ENCODE peak calls at places on chromosomes 4 and X, in six cellular contexts. U is mesenchymal stem cell, V is H9, M is IMR-90, A is trophoblast cell, P is neuronal stem cell. K is an unnamed sample.

GRCh38 chr4:11904117-11904535 is 475.4 kb upstream of the HS3ST1 start:
- DNase-seq in U (no peak), A (no peak), M (no peak), P (no peak), V (no peak), K (no peak)

GRCh38 chr4:31107362-31107761 is 387.2 kb downstream of the PCDH7 start:
- DNase-seq in M (peak; percentile 57), A (no peak), P (no peak), V (no peak), U (peak; percentile 42), K (no peak)

GRCh38 chrX:140701480-140701879 is 8.1 kb upstream of the LINC00632 start:
- DNase-seq in P (no peak), M (peak; percentile 37), V (no peak), A (peak; percentile 6), U (peak; percentile 48), K (no peak)

GRCh38 chr4:101160792-101161592 is 186.3 kb downstream of the PPP3CA start:
- DNase-seq in A (no peak), V (no peak), M (no peak), P (no peak), U (no peak), K (no peak)

GRCh38 chrX:5080812-5081211 is 1147.9 kb downstream of the NLGN4X start:
- DNase-seq in U (no peak), V (no peak), M (no peak), A (no peak), P (no peak), K (no peak)

GRCh38 chr4:35614120-35614519 is 630.2 kb downstream of the ARAP2 start:
- DNase-seq in A (no peak), U (no peak), V (no peak), P (no peak), M (no peak), K (no peak)

GRCh38 chr4:135371137-135371536 is 1169.5 kb upstream of the PABPC4L start:
- DNase-seq in V (peak; percentile 50), M (no peak), A (peak; percentile 7), P (no peak), U (no peak), K (peak; percentile 58)

GRCh38 chrX:40272786-40273185 is 175.0 kb upstream of the BCOR start:
- DNase-seq in U (no peak), P (no peak), V (no peak), M (no peak), A (no peak), K (no peak)

GRCh38 chr4:152972821-152973613 is 36.9 kb downstream of the FHDC1 start:
- DNase-seq in M (peak; percentile 92), U (peak; percentile 45), P (no peak), A (peak; percentile 63), V (peak; percentile 16), K (no peak)

GRCh38 chr4:38774181-38774580 is 8.6 kb downstream of the TLR10 start:
- DNase-seq in A (no peak), U (no peak), V (no peak), M (no peak), P (no peak), K (no peak)

GRCh38 chrX:71439420-71439819 is 73.3 kb downstream of the TAF1 start:
- DNase-seq in V (no peak), A (no peak), P (no peak), M (no peak), U (no peak), K (no peak)

GRCh38 chr4:17385403-17385802 is 126.5 kb downstream of the QDPR start:
- DNase-seq in A (peak; percentile 21), M (peak; percentile 50), V (no peak), U (peak; percentile 75), P (no peak), K (no peak)

GRCh38 chrX:39894626-39895025 is 203.1 kb downstream of the BCOR start:
- DNase-seq in A (no peak), P (no peak), V (no peak), U (no peak), M (no peak), K (no peak)

GRCh38 chrX:14927391-14927790 is 54.2 kb downstream of the MOSPD2 start:
- DNase-seq in M (peak; percentile 58), P (no peak), A (no peak), U (peak; percentile 66), V (no peak), K (no peak)

GRCh38 chrX:103773445-103773844 is 3.2 kb upstream of the PLP1 start:
- DNase-seq in A (no peak), P (no peak), M (no peak), U (no peak), V (peak; percentile 9), K (no peak)

GRCh38 chr4:179624768-179625181 is 2182.5 kb upstream of the AGA start:
- DNase-seq in A (no peak), V (peak; percentile 31), M (peak; percentile 89), U (peak; percentile 88), P (no peak), K (no peak)

GRCh38 chrX:42902513-42902912 is 124.5 kb upstream of the PPP1R2C start:
- DNase-seq in V (no peak), A (no peak), P (no peak), U (no peak), M (no peak), K (no peak)

GRCh38 chr4:159142254-159142653 is 39.4 kb downstream of the RAPGEF2 start:
- DNase-seq in A (no peak), P (no peak), U (no peak), V (no peak), M (peak; percentile 64), K (no peak)

GRCh38 chr4:167168611-167169010 is 65.7 kb downstream of the SPOCK3 start:
- DNase-seq in P (no peak), U (no peak), M (no peak), V (no peak), A (no peak), K (no peak)

GRCh38 chr4:24892778-24893177 is 20.1 kb downstream of the CCDC149 start:
- DNase-seq in V (no peak), U (no peak), A (no peak), P (no peak), M (no peak), K (no peak)

GRCh38 chr4:82372502-82372873 is 1.3 kb downstream of the HNRNPD start:
- DNase-seq in U (peak; percentile 45), P (no peak), M (peak; percentile 22), A (peak; percentile 30), V (no peak), K (no peak)

GRCh38 chrX:149040873-149041535 is 464.1 kb downstream of the IDS start:
- DNase-seq in M (no peak), V (no peak), U (no peak), A (no peak), P (no peak), K (no peak)

GRCh38 chr4:148052448-148052847 is 320.6 kb downstream of the ARHGAP10 start:
- DNase-seq in U (peak; percentile 43), P (no peak), M (peak; percentile 42), V (no peak), A (no peak), K (no peak)

GRCh38 chr4:156945532-156945931 is 26.1 kb downstream of the PDGFC start:
- DNase-seq in U (peak; percentile 60), A (no peak), M (no peak), P (no peak), V (no peak), K (no peak)

GRCh38 chrX:149504226-149504914 is 736 bp downstream of the IDS start:
- DNase-seq in U (peak; percentile 46), V (peak; percentile 69), A (peak; percentile 50), P (no peak), M (no peak), K (no peak)

GRCh38 chr4:25908491-25908901 is 5.5 kb upstream of the SMIM20 start:
- DNase-seq in U (peak; percentile 94), A (peak; percentile 7), M (peak; percentile 99), V (no peak), P (no peak), K (no peak)

GRCh38 chr4:161320377-161320776 is 843.4 kb downstream of the FSTL5 start:
- DNase-seq in M (no peak), P (peak; percentile 14), U (peak; percentile 13), A (peak; percentile 54), V (peak; percentile 55), K (peak; percentile 9)

GRCh38 chrX:77160301-77160700 is 286.9 kb upstream of the FGF16 start:
- DNase-seq in P (no peak), A (no peak), U (no peak), M (no peak), V (peak; percentile 65), K (peak; percentile 7)

GRCh38 chrX:154348114-154348531 is 26.3 kb downstream of the FLNA start:
- DNase-seq in P (no peak), M (no peak), A (no peak), V (no peak), U (no peak), K (no peak)

GRCh38 chr4:169925678-169926077 is 100.5 kb downstream of the MFAP3L start:
- DNase-seq in A (no peak), V (no peak), P (no peak), M (no peak), U (no peak), K (no peak)
- H3K18ac ChIP-seq in A (no peak overlapping the region), V (no peak overlapping the region), P (no peak overlapping the region), M (no peak overlapping the region), U (no peak overlapping the region), K (no peak overlapping the region)

DNA sequence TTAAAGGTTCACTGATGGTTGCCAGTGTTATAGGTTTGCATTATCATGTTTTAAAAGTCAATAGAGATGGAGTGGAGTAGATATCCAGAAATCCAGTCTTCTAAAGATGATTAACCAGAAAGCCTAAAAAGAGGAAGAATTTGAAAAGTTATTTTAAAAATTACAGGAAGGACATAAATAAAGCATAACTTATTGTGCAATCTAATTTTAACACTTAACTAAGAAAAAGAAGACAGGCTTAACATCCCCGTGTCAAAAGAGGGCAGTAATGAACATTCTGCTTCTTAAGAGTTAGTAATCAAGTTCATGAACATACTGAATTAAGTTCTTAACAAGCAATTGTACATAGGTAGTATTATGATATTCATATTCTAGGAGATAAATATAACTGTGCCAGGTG is 39.3 kb downstream of the ELF2 start:
- DNase-seq in M (no peak), V (no peak), A (no peak), P (no peak), U (no peak), K (no peak)
- H4K91ac ChIP-seq in M (no peak overlapping the region), V (no peak overlapping the region), A (no peak overlapping the region), P (no peak overlapping the region), U (no peak overlapping the region), K (no peak overlapping the region)

DNA sequence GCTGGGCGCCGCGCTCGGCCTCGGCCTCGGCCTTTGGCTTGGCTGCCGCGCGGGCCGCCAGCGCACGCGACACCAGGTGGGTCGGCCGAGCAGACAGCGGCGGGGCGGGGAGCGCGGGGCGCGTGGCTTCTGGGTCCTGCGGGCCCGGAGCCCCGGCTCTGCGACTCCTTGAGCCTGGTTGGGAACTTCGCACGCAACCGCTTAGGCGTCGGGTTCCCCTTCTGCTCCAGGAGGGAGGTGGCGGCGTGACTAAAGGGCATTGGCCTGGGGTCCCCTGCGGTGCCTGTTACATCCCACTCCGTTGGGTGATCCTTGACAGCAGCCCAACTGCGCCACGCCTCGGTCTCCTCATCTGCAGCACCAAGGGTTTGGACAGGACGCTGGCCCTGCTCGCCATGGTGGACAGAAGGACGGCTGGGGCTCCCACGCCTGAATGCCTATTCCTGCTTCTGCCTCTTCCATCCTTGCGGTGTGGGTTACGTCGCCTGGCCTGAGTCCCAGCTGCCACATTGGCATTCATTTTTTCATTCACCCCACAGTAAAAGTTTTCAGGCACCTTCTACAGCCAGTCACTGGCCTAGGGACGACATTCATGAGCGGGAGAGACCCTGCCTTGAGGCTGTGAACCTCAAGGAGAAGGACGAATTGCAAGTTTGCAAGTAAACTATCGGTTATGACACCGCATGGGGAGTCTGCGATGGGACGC is 631 bp downstream of the EVC start:
- DNase-seq in A (no peak), U (peak; percentile 80), V (peak; percentile 57), P (no peak), M (peak; percentile 51), K (no peak)
- H3K18ac ChIP-seq in A (peak overlapping the region; percentile 44), U (peak overlapping the region; percentile 63), V (no peak overlapping the region), P (peak overlapping the region; percentile 82), M (peak overlapping the region; percentile 63), K (peak overlapping the region; percentile 32)

GRCh38 chrX:30590368-30590767 is 12.8 kb upstream of the TASL start:
- DNase-seq in M (no peak), V (no peak), U (no peak), P (no peak), A (no peak), K (no peak)
- H4K91ac ChIP-seq in M (no peak overlapping the region), V (no peak overlapping the region), U (no peak overlapping the region), P (no peak overlapping the region), A (no peak overlapping the region), K (no peak overlapping the region)

K was measured in H1.